ENCODE peak calls at places on chromosomes 2 and 18, in five cellular contexts. C is left ventricle myocardium inferior, R is uterus, S is IMR-90, N is kidney. Q is an unnamed sample. For H3K4me1, the result is how much of the 10 kb centered on the place peaks cover.

GRCh38 chr2:31950946-31951562 is 59.8 kb downstream of the MEMO1 start:
- DNase-seq in C (no peak), R (no peak), S (no peak), N (no peak), Q (no peak)

GRCh38 chr2:88959480-88960204 is 268.2 kb downstream of the RPIA start:
- DNase-seq in C (no peak), R (no peak), S (peak), N (no peak), Q (no peak)

GRCh38 chr18:76458522-76459311 is 36.3 kb downstream of the ZNF516 start:
- DNase-seq in C (no peak), R (no peak), S (no peak), N (no peak), Q (peak)

GRCh38 chr2:128376241-128377041 is 57.8 kb upstream of the HS6ST1 start:
- DNase-seq in C (no peak), R (no peak), S (no peak), N (peak), Q (no peak)

GRCh38 chr2:223537669-223538601 is 64.2 kb downstream of the SCG2 start:
- DNase-seq in C (no peak), R (no peak), S (peak), N (no peak), Q (no peak)

GRCh38 chr18:2653467-2653866 is 2.1 kb upstream of the SMCHD1 start:
- DNase-seq in C (no peak), R (no peak), S (no peak), N (no peak), Q (no peak)

GRCh38 chr2:20584637-20585321 is 66.1 kb downstream of the HS1BP3 start:
- DNase-seq in C (peak), R (peak), S (peak), N (peak), Q (peak)

GRCh38 chr2:241945803-241946202 is 76.3 kb downstream of the RTP5 start:
- DNase-seq in C (no peak), R (no peak), S (no peak), N (no peak), Q (no peak)

GRCh38 chr2:26184555-26185303 is 11.8 kb downstream of the GAREM2 start:
- DNase-seq in C (peak), R (peak), S (peak), N (peak), Q (peak)
- TF ChIP-seq CTCF in C (peak), R (peak), S (peak), N (peak), Q (peak)

GRCh38 chr2:105490204-105490603 is 91.4 kb upstream of the FHL2 start:
- DNase-seq in C (peak), R (no peak), S (no peak), N (no peak), Q (no peak)
- H3K27ac ChIP-seq in C (peak), R (no peak), S (no peak), N (no peak), Q (peak)

DNA sequence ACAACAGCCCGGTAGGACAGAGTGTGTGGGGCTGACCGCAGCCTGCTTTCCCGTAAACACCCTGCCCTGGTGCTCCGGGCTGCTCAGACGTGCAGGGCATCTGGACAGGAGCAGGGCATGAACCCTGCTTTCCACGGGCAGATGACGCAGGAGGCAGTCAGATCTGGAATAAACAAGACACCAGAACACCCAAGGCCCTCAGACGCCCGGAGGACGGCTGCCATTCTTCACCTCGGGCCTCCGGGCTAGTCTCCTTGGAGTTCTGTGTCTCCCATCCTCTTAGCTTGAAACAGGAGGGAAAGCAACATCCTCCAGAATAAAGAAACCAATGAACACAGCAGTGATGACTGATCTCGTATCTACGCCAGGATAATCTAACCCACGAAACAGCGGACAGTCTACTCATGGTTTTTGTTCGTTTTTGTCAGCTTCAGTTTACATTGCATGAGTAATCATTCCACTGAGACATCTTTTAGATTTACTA is 7.3 kb downstream of the PXDN start:
- DNase-seq in C (no peak), R (peak), S (peak), N (peak), Q (no peak)
- H3K4me1 ChIP-seq in C (half or more), R (under half), S (under half), N (under half), Q (under half)

GRCh38 chr2:64311948-64312621 is 141.9 kb upstream of the LGALSL start:
- DNase-seq in C (peak), R (peak), S (peak), N (peak), Q (peak)
- TF ChIP-seq CTCF in C (peak), R (peak), S (peak), N (peak), Q (no peak)

DNA sequence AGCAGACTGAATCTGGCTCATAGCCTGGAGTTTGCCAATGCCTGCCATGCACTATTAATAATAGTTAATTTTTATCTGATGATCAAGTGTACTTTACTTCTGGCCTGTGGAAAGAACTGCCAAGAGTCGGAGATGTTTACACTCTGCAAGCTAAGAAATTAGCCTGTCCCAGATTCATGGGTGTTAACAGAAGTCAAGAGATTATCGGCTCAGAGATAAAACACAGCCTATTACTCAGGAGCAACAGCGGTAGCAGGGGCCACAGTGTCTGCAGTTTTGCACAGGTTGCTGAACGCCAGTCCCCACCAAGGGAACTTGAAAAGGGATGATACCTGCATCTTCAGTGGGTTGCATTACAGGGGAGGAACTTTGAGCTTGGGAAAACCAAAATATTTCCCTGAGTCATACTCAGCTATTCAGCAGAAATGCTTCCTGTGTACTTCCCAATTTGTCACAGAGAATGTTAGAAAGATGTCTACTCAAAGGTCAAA is 4.3 kb upstream of the ADI1 start:
- DNase-seq in C (no peak), R (no peak), S (peak), N (no peak), Q (no peak)
- H3K27ac ChIP-seq in C (peak), R (peak), S (peak), N (peak), Q (no peak)

DNA sequence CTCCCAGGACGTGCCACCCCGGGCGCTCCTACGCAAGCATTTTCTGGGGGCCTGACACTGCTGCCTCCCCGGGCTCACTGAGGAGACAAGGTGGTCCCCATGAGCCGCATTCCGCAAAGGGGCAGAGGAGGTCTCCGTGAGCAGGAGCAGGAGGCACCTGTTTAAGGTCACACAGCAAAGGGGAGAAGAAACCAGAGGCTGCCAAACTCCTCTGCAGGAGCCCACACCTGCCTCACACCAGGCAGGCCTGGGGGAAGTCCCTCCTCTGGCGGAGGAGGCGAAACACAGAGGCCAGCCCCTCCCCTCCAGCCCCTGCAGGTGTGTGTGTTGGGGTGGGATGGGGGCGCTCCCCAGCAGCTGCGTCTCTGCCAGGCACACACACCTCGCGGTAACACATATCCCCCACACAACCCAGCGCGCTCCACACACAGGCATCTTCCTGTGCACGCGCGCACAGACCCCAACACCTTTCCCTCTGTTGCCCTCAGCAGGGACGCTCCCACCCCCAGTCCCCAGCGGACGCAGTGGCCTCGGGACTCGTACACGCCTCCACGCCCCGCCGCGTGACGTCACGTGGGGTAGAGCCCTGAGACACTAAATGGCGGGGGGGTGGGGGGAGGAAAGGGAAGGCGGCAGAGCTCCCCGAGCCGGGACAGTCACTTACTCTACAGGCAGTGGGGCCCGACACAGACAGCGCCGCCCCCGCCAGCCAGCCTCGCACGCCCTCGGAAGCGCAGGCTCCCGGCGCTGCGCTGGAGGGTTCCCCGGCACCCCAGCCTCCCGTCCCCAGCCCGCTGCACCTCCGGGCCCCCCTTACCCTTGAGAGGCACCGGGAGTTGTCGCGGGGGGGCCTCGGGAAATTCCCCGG is 537 bp upstream of the WNT10A start:
- DNase-seq in C (no peak), R (no peak), S (no peak), N (peak), Q (no peak)
- H3K4me1 ChIP-seq in C (under half), R (under half), S (under half), N (under half), Q (under half)

DNA sequence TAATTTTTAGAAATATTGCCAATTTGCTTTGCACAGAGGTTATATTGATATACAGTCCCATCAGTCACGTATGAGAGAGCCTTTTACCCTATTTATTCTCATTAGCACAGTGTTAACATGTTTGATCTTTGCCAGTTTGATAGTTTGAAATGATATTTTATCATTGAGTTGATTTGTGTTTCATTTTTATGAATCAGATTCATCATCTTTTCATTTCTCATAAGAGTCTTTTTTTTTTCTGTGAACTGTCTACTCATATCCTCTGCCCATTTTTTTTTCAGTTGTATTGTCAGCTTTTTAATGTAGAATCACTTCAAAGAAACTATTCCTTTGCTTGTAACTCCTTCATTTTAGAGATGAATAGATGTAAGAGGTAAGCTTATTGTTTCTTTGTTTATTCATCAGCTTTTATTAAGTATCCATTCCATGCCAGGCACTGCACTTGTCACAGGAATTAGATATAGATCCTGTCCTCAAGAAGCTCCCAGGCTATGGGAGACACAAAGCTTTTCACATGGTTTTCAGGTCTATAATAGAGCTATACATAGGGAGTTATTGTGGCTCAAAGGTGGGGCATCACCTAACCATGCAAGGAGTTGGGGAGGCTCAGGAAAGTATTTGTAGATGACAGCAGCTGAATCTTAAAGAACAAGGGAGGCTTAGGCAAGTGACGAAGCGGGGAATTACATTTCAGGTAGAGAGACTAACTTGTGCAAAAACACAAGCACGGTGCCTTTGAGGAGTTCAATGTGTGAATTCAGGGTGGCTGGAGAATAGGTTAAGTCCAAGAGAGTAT is 42.1 kb downstream of the CD28 start:
- DNase-seq in C (no peak), R (no peak), S (no peak), N (no peak), Q (no peak)
- TF ChIP-seq CTCF in C (no peak), R (no peak), S (no peak), N (no peak), Q (no peak)

DNA sequence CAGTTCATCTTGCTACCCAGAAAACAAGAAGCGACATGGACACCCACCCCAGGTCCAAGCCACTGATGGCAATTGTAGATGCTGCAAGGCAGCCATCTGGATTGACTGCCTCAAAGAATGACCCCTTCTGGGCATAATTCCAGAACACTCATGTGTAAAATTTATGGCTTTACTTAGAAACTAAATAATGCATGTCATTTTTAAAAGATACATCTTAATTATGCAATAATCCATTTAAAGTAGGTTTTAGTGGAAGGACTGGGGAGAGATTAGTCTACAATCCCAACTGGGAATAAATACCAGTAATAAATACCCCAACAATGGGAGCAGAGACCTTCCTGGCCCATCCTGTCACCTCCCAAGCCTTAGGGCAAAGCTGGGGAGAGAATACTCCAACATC is 247.7 kb downstream of the SS18 start:
- DNase-seq in C (no peak), R (no peak), S (no peak), N (no peak), Q (no peak)
- H3K27ac ChIP-seq in C (no peak), R (no peak), S (no peak), N (no peak), Q (no peak)

GRCh38 chr2:64914735-64915509 is 74.3 kb upstream of the SLC1A4 start:
- DNase-seq in C (peak), R (peak), S (peak), N (no peak), Q (peak)
- H3K4me1 ChIP-seq in C (under half), R (under half), S (under half), N (under half), Q (under half)

DNA sequence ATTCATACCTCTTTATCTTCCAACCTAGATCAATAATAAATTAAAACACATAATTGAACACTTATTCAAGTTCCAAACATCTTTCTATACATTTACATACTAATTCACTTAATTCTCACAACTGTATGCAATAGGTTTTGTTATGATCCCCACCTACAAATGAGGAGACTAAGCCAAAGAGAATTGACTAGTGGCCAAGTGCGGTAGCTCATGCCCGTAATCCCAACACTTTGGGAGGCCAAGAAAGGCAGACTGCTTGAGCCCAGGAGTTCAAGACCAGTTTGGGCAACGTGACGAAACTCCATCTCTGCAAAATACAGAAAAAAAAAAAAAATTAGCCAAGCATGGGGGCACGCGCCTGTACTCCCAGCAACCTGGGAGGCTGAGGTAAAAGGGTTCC is 36.8 kb downstream of the KCNG3 start:
- DNase-seq in C (no peak), R (no peak), S (no peak), N (no peak), Q (no peak)
- TF ChIP-seq CTCF in C (no peak), R (no peak), S (no peak), N (no peak), Q (no peak)